ENCODE peak calls at places on chromosomes 12 and 14, in four cellular contexts. W is fibroblast of lung, Q is Panc1, J is small intestine. T is an unnamed sample.

GRCh38 chr12:48764521-48764920 is 24.4 kb downstream of the ADCY6 start:
- DNase-seq in W (no peak), Q (no peak), J (peak), T (no peak)

GRCh38 chr12:117412465-117413190 is 51.2 kb upstream of the NOS1 start:
- DNase-seq in W (no peak), Q (no peak), J (no peak), T (no peak)

GRCh38 chr12:66931091-66931490 is 252.2 kb upstream of the GRIP1 start:
- DNase-seq in W (no peak), Q (no peak), J (no peak), T (no peak)

GRCh38 chr12:104952816-104953215 is 5.3 kb downstream of the SLC41A2 start:
- DNase-seq in W (no peak), Q (no peak), J (peak), T (no peak)

GRCh38 chr12:78568326-78569020 is 296.1 kb upstream of the SYT1 start:
- DNase-seq in W (peak), Q (no peak), J (no peak), T (no peak)

GRCh38 chr12:85663631-85664030 is 172.6 kb downstream of the RASSF9 start:
- DNase-seq in W (no peak), Q (no peak), J (no peak), T (no peak)

GRCh38 chr14:23910876-23911210 is 42.7 kb upstream of the DHRS4 start:
- DNase-seq in W (no peak), Q (no peak), J (no peak), T (no peak)

GRCh38 chr12:55659486-55660385 is 23.0 kb downstream of the OR10P1 start:
- DNase-seq in W (peak), Q (no peak), J (peak), T (no peak)

GRCh38 chr12:54998958-54999510 is 14.5 kb upstream of the TESPA1 start:
- DNase-seq in W (no peak), Q (no peak), J (no peak), T (no peak)

GRCh38 chr14:104229621-104230041 is 91.2 kb downstream of the KIF26A start:
- DNase-seq in W (no peak), Q (no peak), J (peak), T (no peak)

GRCh38 chr12:125797421-125798175 is 732.4 kb downstream of the AACS start:
- DNase-seq in W (peak), Q (no peak), J (no peak), T (no peak)

GRCh38 chr14:50055461-50056228 is 60.7 kb downstream of the VCPKMT start:
- DNase-seq in W (no peak), Q (no peak), J (no peak), T (no peak)

GRCh38 chr12:60539592-60539991 is 943.8 kb downstream of the SLC16A7 start:
- DNase-seq in W (no peak), Q (no peak), J (peak), T (no peak)

GRCh38 chr14:24219080-24219479 is 3.2 kb upstream of the MDP1 start:
- DNase-seq in W (no peak), Q (no peak), J (no peak), T (no peak)

GRCh38 chr12:32091696-32092095 is 15.0 kb upstream of the BICD1 start:
- DNase-seq in W (no peak), Q (no peak), J (no peak), T (no peak)

GRCh38 chr14:95274283-95274682 is 45.4 kb downstream of the CLMN start:
- DNase-seq in W (no peak), Q (no peak), J (peak), T (no peak)

GRCh38 chr14:89477391-89477790 is 60.4 kb upstream of the FOXN3 start:
- DNase-seq in W (no peak), Q (no peak), J (peak), T (no peak)

GRCh38 chr12:123815968-123816367 is 53.9 kb downstream of the DNAH10 start:
- DNase-seq in W (no peak), Q (no peak), J (no peak), T (no peak)

GRCh38 chr12:57222286-57223190 is 5.9 kb downstream of the NXPH4 start:
- DNase-seq in W (no peak), Q (no peak), J (no peak), T (no peak)

GRCh38 chr12:127559349-127560040 is 707.5 kb upstream of the TMEM132C start:
- DNase-seq in W (peak), Q (no peak), J (peak), T (peak)

GRCh38 chr12:90970471-90970870 is 15.5 kb upstream of the CCER1 start:
- DNase-seq in W (peak), Q (no peak), J (peak), T (no peak)

GRCh38 chr12:3225154-3225795 is 148.1 kb downstream of the TSPAN9 start:
- DNase-seq in W (peak), Q (no peak), J (no peak), T (no peak)

GRCh38 chr12:115849262-115849943 is 428.1 kb downstream of the MED13L start:
- DNase-seq in W (no peak), Q (no peak), J (no peak), T (no peak)

GRCh38 chr12:18723752-18724151 is 14.1 kb downstream of the PLCZ1 start:
- DNase-seq in W (peak), Q (peak), J (peak), T (no peak)

GRCh38 chr12:50765325-50765911 is 1.5 kb downstream of the ATF1 start:
- DNase-seq in W (peak), Q (peak), J (peak), T (no peak)

GRCh38 chr14:103014466-103015319 is 42.7 kb downstream of the CDC42BPB start:
- DNase-seq in W (peak), Q (no peak), J (no peak), T (peak)

GRCh38 chr14:77965919-77966435 is 166.1 kb downstream of the ADCK1 start:
- DNase-seq in W (peak), Q (no peak), J (no peak), T (no peak)

GRCh38 chr12:5173511-5174011 is 129.9 kb downstream of the KCNA5 start:
- DNase-seq in W (peak), Q (no peak), J (no peak), T (no peak)

GRCh38 chr12:132711169-132711843 is 664 bp downstream of the PGAM5 start:
- DNase-seq in W (peak), Q (no peak), J (peak), T (no peak)

GRCh38 chr12:80264386-80264785 is 165.0 kb downstream of the OTOGL start:
- DNase-seq in W (peak), Q (no peak), J (no peak), T (no peak)

GRCh38 chr12:132324841-132325732 is 4.3 kb downstream of the GALNT9 start:
- DNase-seq in W (no peak), Q (no peak), J (no peak), T (no peak)

GRCh38 chr14:85634205-85634604 is 104.3 kb downstream of the FLRT2 start:
- DNase-seq in W (peak), Q (no peak), J (no peak), T (no peak)

GRCh38 chr14:72419226-72419625 is 474.7 kb downstream of the DPF3 start:
- DNase-seq in W (no peak), Q (no peak), J (no peak), T (no peak)

GRCh38 chr14:90409209-90409730 is 12.4 kb downstream of the CALM1 start:
- DNase-seq in W (peak), Q (no peak), J (peak), T (no peak)

GRCh38 chr14:70655110-70655826 is 13.6 kb downstream of the TTC9 start:
- DNase-seq in W (no peak), Q (no peak), J (peak), T (no peak)

GRCh38 chr14:65237023-65237814 is 134.9 kb upstream of the MAX start:
- DNase-seq in W (peak), Q (no peak), J (no peak), T (no peak)
- H3K27ac ChIP-seq in W (no peak), Q (no peak), J (peak), T (no peak)

GRCh38 chr12:58309806-58310205 is 368.4 kb downstream of the ATP23 start:
- DNase-seq in W (no peak), Q (no peak), J (no peak), T (no peak)

GRCh38 chr12:58310828-58311273 is 369.5 kb downstream of the ATP23 start:
- DNase-seq in W (peak), Q (peak), J (no peak), T (no peak)

GRCh38 chr12:58314610-58315009 is 373.2 kb downstream of the ATP23 start:
- DNase-seq in W (peak), Q (no peak), J (no peak), T (no peak)

GRCh38 chr12:58310368-58310767 is 369.0 kb downstream of the ATP23 start:
- DNase-seq in W (peak), Q (no peak), J (no peak), T (no peak)

GRCh38 chr12:58313091-58313855 is 371.9 kb downstream of the ATP23 start:
- DNase-seq in W (peak), Q (no peak), J (no peak), T (no peak)
- H3K27ac ChIP-seq in W (no peak), Q (no peak), J (no peak), T (no peak)

DNA sequence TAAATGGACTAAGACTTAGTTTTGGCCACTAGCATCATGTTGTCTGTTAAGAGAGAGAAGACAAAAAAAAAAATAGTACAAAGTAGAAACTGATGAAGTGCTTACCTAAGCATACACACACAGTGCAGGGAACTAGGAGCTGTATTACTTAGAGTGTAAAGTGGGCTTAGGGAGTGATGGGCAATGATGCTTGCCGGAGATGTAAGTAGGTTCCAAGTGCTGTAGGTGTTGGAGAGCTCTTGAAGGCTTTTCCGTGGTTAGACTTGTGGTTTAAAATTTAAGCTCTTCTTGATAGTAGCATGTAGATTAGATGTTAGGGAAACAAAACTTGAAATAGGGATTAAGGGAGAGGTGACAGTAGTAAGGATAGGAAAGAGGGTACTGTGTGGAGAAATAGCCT is 34.7 kb downstream of the MIA2 start:
- DNase-seq in W (peak), Q (no peak), J (peak), T (no peak)
- H3K27ac ChIP-seq in W (no peak), Q (peak), J (no peak), T (no peak)

DNA sequence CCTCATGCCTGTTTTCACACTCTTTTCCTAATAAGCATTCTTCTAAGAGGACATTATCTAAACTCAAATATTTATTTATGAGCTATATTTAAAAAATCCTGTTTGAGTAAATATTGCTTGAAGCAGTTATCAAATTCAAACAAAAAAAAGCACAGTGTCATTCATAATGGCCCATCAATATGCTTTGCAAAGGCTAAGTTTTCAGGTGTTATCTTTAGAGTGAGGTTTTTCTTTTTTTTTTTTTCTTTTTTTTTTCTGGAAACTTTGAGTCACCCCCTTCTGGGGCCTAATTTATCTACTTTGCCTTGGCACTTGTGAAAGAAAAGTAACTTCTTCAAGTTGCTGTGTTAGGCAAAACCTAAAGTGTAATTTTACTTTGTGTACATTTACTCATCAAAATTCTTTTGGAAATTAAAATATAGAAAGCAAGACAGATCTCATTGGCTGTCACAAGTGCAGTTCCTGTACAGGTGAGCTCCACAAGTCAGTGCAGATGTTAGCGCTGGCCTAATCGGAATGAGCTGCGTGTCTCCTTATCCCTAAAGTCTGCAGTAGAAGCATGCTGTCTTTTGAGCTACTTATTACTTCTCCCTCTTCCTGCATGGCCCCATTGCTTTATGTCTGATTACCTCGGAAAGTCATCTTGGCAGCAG is 53.3 kb downstream of the GLT1D1 start:
- DNase-seq in W (no peak), Q (no peak), J (no peak), T (no peak)
- H3K27ac ChIP-seq in W (no peak), Q (no peak), J (no peak), T (no peak)

DNA sequence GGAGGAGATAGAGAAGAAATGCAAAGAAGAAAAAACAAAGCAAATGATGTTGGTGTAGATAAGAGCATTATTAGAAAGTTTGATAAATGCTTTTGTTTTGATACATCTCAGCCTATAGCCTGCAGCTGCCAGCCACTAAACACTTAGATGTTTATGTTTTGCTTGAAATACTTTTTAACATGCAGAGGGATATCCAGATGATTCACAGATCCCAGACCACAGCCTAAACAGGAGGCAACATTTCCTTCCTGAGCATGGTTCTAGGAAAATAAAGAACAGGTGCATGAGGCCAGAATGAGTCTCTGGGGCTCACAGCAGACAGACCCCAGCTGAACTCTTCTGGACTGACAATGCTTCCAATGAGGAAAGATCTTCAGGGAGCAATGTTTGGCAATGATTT is 103.7 kb upstream of the EEA1 start:
- DNase-seq in W (peak), Q (no peak), J (no peak), T (no peak)
- H3K27ac ChIP-seq in W (no peak), Q (no peak), J (no peak), T (no peak)